ENCODE peak calls at places on chromosome 20, in ten cellular contexts. C is sciatic nerve; I is pons; O is NCI-H446 treated with DMSO at 0.1 percent for 48 hours; G is ureter; T is cardiac muscle cell; P is amniotic stem cell; F is IMR-90; L is A549; K is stimulated activated naive CD4-positive, alpha-beta T cell. D is an unnamed sample.

GRCh38 chr20:20732641-20733040 is 20.2 kb upstream of the RALGAPA2 start:
- DNase-seq in P (no peak), G (no peak), F (no peak), O (peak), I (no peak), T (no peak), K (no peak), L (no peak), C (no peak), D (no peak)

GRCh38 chr20:64064145-64064698 is 1.2 kb downstream of the TCEA2 start:
- DNase-seq in T (no peak), K (no peak), P (no peak), C (no peak), I (no peak), O (no peak), G (no peak), L (peak), F (peak), D (peak)

GRCh38 chr20:13333793-13334192 is 112.7 kb downstream of the ISM1 start:
- DNase-seq in C (no peak), I (no peak), P (no peak), L (peak), G (no peak), F (peak), K (no peak), O (no peak), T (no peak), D (no peak)

GRCh38 chr20:22763257-22763906 is 179.0 kb upstream of the FOXA2 start:
- DNase-seq in G (peak), O (no peak), C (no peak), F (no peak), I (no peak), K (no peak), L (peak), P (peak), T (peak), D (no peak)

GRCh38 chr20:19252670-19253120 is 40.3 kb downstream of the SLC24A3 start:
- DNase-seq in T (no peak), P (no peak), I (no peak), K (no peak), C (no peak), G (peak), O (no peak), F (no peak), L (no peak), D (no peak)

GRCh38 chr20:51249215-51249614 is 226.3 kb upstream of the KCNG1 start:
- DNase-seq in I (peak), F (peak), L (no peak), P (no peak), K (no peak), O (no peak), G (no peak), T (no peak), C (no peak), D (no peak)

GRCh38 chr20:24027229-24027628 is 38.6 kb upstream of the GGTLC1 start:
- DNase-seq in O (no peak), T (no peak), K (peak), F (no peak), G (peak), L (no peak), C (peak), P (no peak), I (peak), D (no peak)

GRCh38 chr20:46308258-46309157 is at the start of gene CDH22:
- DNase-seq in P (no peak), I (peak), T (peak), K (peak), L (peak), C (peak), F (peak), O (no peak), G (no peak), D (peak)

GRCh38 chr20:49559411-49560081 is 8.4 kb downstream of the PTGIS start:
- DNase-seq in T (no peak), F (no peak), G (peak), P (no peak), K (no peak), C (peak), I (no peak), L (no peak), O (no peak), D (peak)

GRCh38 chr20:3777726-3778629 is 3.3 kb downstream of the SPEF1 start:
- DNase-seq in C (peak), T (peak), F (no peak), G (peak), I (no peak), P (peak), L (peak), O (no peak), K (no peak), D (peak)

GRCh38 chr20:24910461-24910860 is 38.6 kb upstream of the CST7 start:
- DNase-seq in L (no peak), I (no peak), T (no peak), G (no peak), O (no peak), F (no peak), K (no peak), P (no peak), C (no peak), D (no peak)

GRCh38 chr20:49569403-49570115 is 1.6 kb upstream of the PTGIS start:
- DNase-seq in T (no peak), F (peak), K (no peak), G (peak), C (peak), P (no peak), O (no peak), I (no peak), L (no peak), D (no peak)

GRCh38 chr20:24657211-24657610 is 187.8 kb downstream of the SYNDIG1 start:
- DNase-seq in K (no peak), I (no peak), O (no peak), L (peak), P (no peak), C (no peak), T (no peak), G (no peak), F (peak), D (peak)

GRCh38 chr20:41006126-41006935 is 22.3 kb upstream of the TOP1 start:
- DNase-seq in G (no peak), P (no peak), I (no peak), C (no peak), L (no peak), K (no peak), T (no peak), F (no peak), O (peak), D (no peak)

GRCh38 chr20:45059022-45059728 is 41.8 kb downstream of the KCNS1 start:
- DNase-seq in C (no peak), P (no peak), L (no peak), I (peak), F (peak), G (no peak), O (no peak), K (no peak), T (no peak), D (no peak)

GRCh38 chr20:3805594-3806264 is 9.6 kb downstream of the CDC25B start:
- DNase-seq in C (no peak), O (no peak), T (no peak), P (no peak), L (peak), G (no peak), I (no peak), F (peak), K (no peak), D (peak)

GRCh38 chr20:35883778-35884540 is 70.3 kb downstream of the SCAND1 start:
- DNase-seq in L (peak), O (peak), K (peak), G (peak), C (peak), T (peak), F (peak), P (peak), I (peak), D (no peak)

GRCh38 chr20:62603021-62603906 is 39.0 kb upstream of the SLCO4A1 start:
- DNase-seq in T (no peak), C (no peak), F (peak), I (peak), K (no peak), G (peak), P (no peak), O (no peak), L (no peak), D (peak)

GRCh38 chr20:56088381-56088780 is 83.1 kb upstream of the CBLN4 start:
- DNase-seq in G (no peak), F (no peak), I (no peak), C (no peak), P (no peak), K (no peak), L (no peak), T (no peak), O (no peak), D (no peak)